ENCODE peak calls at places on chromosomes 2 and 18, in four cellular contexts. E is gastrocnemius medialis, F is A549, J is IMR-90. D is an unnamed sample.

GRCh38 chr2:11022064-11022463 is 110.3 kb downstream of the KCNF1 start:
- DNase-seq in F (no peak), E (no peak), J (no peak), D (no peak)

GRCh38 chr18:50190926-50191325 is 4.0 kb downstream of the MYO5B start:
- DNase-seq in E (no peak), J (no peak), F (no peak), D (no peak)

GRCh38 chr2:69946351-69947077 is 14.9 kb downstream of the ASPRV1 start:
- DNase-seq in J (peak), E (no peak), F (peak), D (peak)

GRCh38 chr2:179981085-179981484 is 26.0 kb downstream of the CWC22 start:
- DNase-seq in J (peak), E (no peak), F (no peak), D (no peak)

GRCh38 chr2:239175181-239175580 is 225.6 kb downstream of the HDAC4 start:
- DNase-seq in F (no peak), J (no peak), E (no peak), D (no peak)

GRCh38 chr2:101782427-101782792 is 84.9 kb downstream of the MAP4K4 start:
- DNase-seq in E (no peak), F (no peak), J (no peak), D (no peak)

GRCh38 chr2:221444106-221444505 is 128.0 kb downstream of the EPHA4 start:
- DNase-seq in E (peak), F (no peak), J (peak), D (peak)

GRCh38 chr18:48153641-48154481 is 223.4 kb upstream of the SMAD2 start:
- DNase-seq in F (peak), J (no peak), E (peak), D (peak)

GRCh38 chr18:55927831-55928230 is 339.8 kb upstream of the TCF4 start:
- DNase-seq in E (no peak), F (no peak), J (peak), D (no peak)

GRCh38 chr2:36672199-36672598 is 24.3 kb upstream of the VIT start:
- DNase-seq in J (peak), F (peak), E (no peak), D (no peak)

GRCh38 chr18:74179623-74180199 is 31.4 kb downstream of the TIMM21 start:
- DNase-seq in E (no peak), F (no peak), J (no peak), D (no peak)

GRCh38 chr2:66334237-66335054 is 100.5 kb upstream of the MEIS1 start:
- DNase-seq in F (peak), J (no peak), E (no peak), D (peak)

GRCh38 chr2:4869154-4869553 is 823.0 kb upstream of the SOX11 start:
- DNase-seq in J (no peak), F (no peak), E (no peak), D (no peak)

GRCh38 chr2:39135678-39136259 is 14.9 kb upstream of the SOS1 start:
- DNase-seq in J (no peak), F (no peak), E (no peak), D (no peak)

GRCh38 chr18:48348739-48349138 is 60.4 kb downstream of the ZBTB7C start:
- DNase-seq in F (no peak), J (no peak), E (no peak), D (no peak)

GRCh38 chr2:130796280-130796679 is 40.4 kb upstream of the ARHGEF4 start:
- DNase-seq in E (no peak), J (no peak), F (no peak), D (no peak)

GRCh38 chr2:172438741-172439508 is 11.5 kb downstream of the ITGA6 start:
- DNase-seq in E (no peak), J (peak), F (peak), D (peak)

GRCh38 chr2:219433666-219434467 is 776 bp upstream of the SPEG start:
- DNase-seq in J (peak), E (peak), F (peak), D (no peak)

GRCh38 chr2:225104321-225104720 is 62.1 kb upstream of the DOCK10 start:
- DNase-seq in F (no peak), J (no peak), E (no peak), D (no peak)

GRCh38 chr2:148644885-148645134 is 259 bp downstream of the EPC2 start:
- DNase-seq in F (no peak), J (no peak), E (no peak), D (no peak)

DNA sequence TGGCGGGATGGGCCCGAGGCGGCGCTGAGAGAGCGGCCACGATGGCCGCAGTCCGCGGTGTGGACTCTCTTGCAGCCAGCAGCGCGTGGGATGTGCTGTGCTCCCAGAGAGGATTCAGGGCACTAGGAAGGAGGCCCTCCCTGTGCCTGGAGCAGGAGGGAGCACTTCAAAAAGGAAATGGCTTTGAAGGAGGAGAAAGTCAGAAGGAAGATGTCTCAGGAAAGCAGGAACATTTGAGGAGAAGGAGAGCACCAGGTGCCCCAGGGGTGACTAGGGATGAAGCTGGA is 4.1 kb downstream of the LOXL3 start:
- DNase-seq in E (no peak), F (no peak), J (no peak), D (no peak)
- TF ChIP-seq POLR2A in E (no peak), F (no peak), J (no peak), D (no peak)

DNA sequence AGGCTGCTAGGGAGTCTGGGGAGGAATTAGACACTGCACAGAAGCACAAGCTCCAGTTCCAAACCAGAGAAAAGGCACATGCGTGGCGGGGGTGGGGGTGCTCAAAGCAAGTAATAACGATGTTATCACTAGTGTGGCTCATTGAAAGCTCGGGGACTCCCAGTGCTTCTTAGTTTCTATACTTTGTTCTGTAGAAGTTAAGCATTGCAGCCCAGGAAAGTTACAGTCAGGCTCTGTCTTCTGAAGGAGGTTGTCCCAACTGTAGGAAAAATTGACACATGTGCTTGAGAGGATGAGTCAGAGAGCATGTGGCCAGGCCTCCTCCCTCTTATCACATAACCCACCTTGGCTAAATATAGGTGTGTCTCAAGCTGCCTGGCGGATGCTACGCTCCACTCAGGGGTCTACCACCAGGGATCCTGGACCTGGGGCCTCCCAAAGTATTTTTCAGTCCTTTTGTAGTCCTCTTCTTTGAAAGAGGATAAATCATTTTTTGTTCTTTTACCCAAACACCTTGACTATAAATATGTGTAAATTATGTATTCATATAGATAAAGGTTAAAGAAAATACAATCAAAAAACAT is 3.8 kb downstream of the GALNT5 start:
- DNase-seq in E (no peak), F (peak), J (peak), D (peak)
- TF ChIP-seq POLR2A in E (no peak), F (no peak), J (no peak), D (no peak)

GRCh38 chr2:112692496-112692911 is 28.3 kb upstream of the NT5DC4 start:
- DNase-seq in J (peak), E (peak), F (peak), D (peak)
- TF ChIP-seq POLR2A in J (no peak), E (no peak), F (no peak), D (no peak)

GRCh38 chr2:20617081-20617575 is 33.8 kb downstream of the HS1BP3 start:
- DNase-seq in F (no peak), J (no peak), E (peak), D (no peak)
- TF ChIP-seq POLR2A in F (no peak), J (no peak), E (peak), D (no peak)

DNA sequence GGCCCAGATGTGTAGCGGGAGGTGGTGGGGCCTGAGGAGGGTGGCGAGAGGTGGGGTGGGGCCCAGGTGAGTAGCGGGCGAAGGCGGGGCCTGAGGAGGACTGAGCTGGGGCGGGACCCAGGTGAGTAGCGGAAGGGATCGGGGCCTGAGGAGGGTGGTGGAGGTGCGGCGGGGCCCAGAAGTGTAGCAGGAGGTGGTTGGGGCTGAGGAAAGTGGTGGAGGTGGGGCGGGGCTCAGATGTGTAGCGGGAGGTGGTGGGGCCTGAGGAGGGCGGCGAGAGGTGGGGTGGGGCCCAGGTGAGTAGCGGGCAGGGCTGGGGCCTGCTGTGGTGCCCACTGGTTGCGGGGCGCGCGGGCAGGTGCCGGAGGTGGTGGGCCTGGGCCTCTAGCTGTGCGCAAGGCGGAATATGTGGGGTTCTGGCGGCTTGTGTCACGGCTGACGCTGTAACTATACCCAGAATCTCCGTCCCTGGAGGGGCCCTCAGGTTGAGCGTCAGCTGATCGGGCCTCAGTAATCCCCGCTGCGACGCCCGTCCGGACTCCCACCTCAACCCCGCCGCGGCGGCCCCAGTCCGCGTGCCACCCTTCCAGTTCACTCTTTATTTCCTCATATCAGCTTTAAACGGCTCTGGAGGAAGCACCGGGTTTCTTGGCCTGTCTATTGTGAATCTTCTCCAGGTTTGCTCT is 866 bp upstream of the SF3B6 start:
- DNase-seq in J (no peak), F (no peak), E (no peak), D (no peak)
- TF ChIP-seq POLR2A in J (no peak), F (no peak), E (no peak), D (no peak)